ENCODE peak calls at places on chromosome 6, in eight cellular contexts. G is astrocyte of the spinal cord, K is heart left ventricle, P is mucosa of descending colon, Y is adrenal gland, O is HepG2, M is lower leg skin, J is choroid plexus epithelial cell. R is an unnamed sample.

GRCh38 chr6:165580139-165580538 is 82.9 kb downstream of the PDE10A start:
- DNase-seq in G (no peak), K (no peak), P (no peak), Y (no peak), O (no peak), M (no peak), J (peak), R (no peak)

GRCh38 chr6:25606151-25606550 is 45.9 kb upstream of the SCGN start:
- DNase-seq in G (no peak), K (no peak), P (no peak), Y (no peak), O (no peak), M (no peak), J (no peak), R (no peak)

GRCh38 chr6:170052991-170053821 is 237.7 kb downstream of the DLL1 start:
- DNase-seq in G (no peak), K (no peak), P (no peak), Y (peak), O (no peak), M (no peak), J (no peak), R (no peak)

GRCh38 chr6:42727084-42727601 is 4.7 kb upstream of the PRPH2 start:
- DNase-seq in G (no peak), K (peak), P (peak), Y (no peak), O (no peak), M (peak), J (peak), R (peak)

GRCh38 chr6:125824946-125825786 is 34.4 kb downstream of the NCOA7 start:
- DNase-seq in G (no peak), K (no peak), P (no peak), Y (no peak), O (no peak), M (no peak), J (no peak), R (no peak)

GRCh38 chr6:14661188-14661587 is 543.6 kb downstream of the CD83 start:
- DNase-seq in G (no peak), K (no peak), P (no peak), Y (no peak), O (no peak), M (no peak), J (peak), R (peak)

GRCh38 chr6:79602859-79603258 is 28.3 kb upstream of the SH3BGRL2 start:
- DNase-seq in G (no peak), K (no peak), P (no peak), Y (no peak), O (no peak), M (no peak), J (no peak), R (no peak)

GRCh38 chr6:144449911-144450690 is 165.0 kb downstream of the UTRN start:
- DNase-seq in G (no peak), K (no peak), P (no peak), Y (no peak), O (no peak), M (no peak), J (no peak), R (no peak)

GRCh38 chr6:6910734-6911295 is 196.9 kb upstream of the RREB1 start:
- DNase-seq in G (no peak), K (no peak), P (no peak), Y (no peak), O (no peak), M (no peak), J (no peak), R (no peak)

GRCh38 chr6:87431263-87431662 is 23.5 kb downstream of the CFAP206 start:
- DNase-seq in G (no peak), K (no peak), P (no peak), Y (no peak), O (no peak), M (no peak), J (peak), R (no peak)

GRCh38 chr6:134689676-134690447 is 260.0 kb downstream of the ALDH8A1 start:
- DNase-seq in G (no peak), K (peak), P (no peak), Y (no peak), O (no peak), M (no peak), J (no peak), R (no peak)

GRCh38 chr6:15264902-15265761 is 19.3 kb downstream of the JARID2 start:
- DNase-seq in G (peak), K (peak), P (no peak), Y (peak), O (no peak), M (no peak), J (peak), R (no peak)

GRCh38 chr6:165605901-165606739 is 56.9 kb downstream of the PDE10A start:
- DNase-seq in G (no peak), K (no peak), P (no peak), Y (no peak), O (no peak), M (no peak), J (peak), R (no peak)

GRCh38 chr6:87753131-87753685 is 51.2 kb upstream of the AKIRIN2 start:
- DNase-seq in G (no peak), K (no peak), P (no peak), Y (no peak), O (no peak), M (no peak), J (no peak), R (no peak)

GRCh38 chr6:157203312-157203744 is 120.0 kb downstream of the TMEM242 start:
- DNase-seq in G (no peak), K (no peak), P (no peak), Y (no peak), O (no peak), M (no peak), J (no peak), R (peak)

GRCh38 chr6:168188974-168189678 is 110.1 kb upstream of the FRMD1 start:
- DNase-seq in G (no peak), K (no peak), P (no peak), Y (no peak), O (no peak), M (no peak), J (no peak), R (no peak)

GRCh38 chr6:43668151-43669028 is 19.2 kb downstream of the MRPS18A start:
- DNase-seq in G (peak), K (peak), P (peak), Y (peak), O (peak), M (peak), J (peak), R (peak)

GRCh38 chr6:3124667-3125066 is 6.2 kb downstream of the BPHL start:
- DNase-seq in G (no peak), K (no peak), P (no peak), Y (no peak), O (no peak), M (no peak), J (no peak), R (no peak)

GRCh38 chr6:90368601-90369000 is 72.0 kb upstream of the BACH2 start:
- DNase-seq in G (peak), K (no peak), P (no peak), Y (no peak), O (no peak), M (no peak), J (peak), R (no peak)

GRCh38 chr6:16918586-16918985 is 157.3 kb upstream of the ATXN1 start:
- DNase-seq in G (no peak), K (no peak), P (no peak), Y (no peak), O (no peak), M (no peak), J (no peak), R (no peak)

GRCh38 chr6:166341915-166342292 is 441 bp downstream of the SFT2D1 start:
- DNase-seq in G (peak), K (no peak), P (peak), Y (no peak), O (no peak), M (no peak), J (peak), R (no peak)

GRCh38 chr6:132140150-132140549 is 189.0 kb upstream of the CCN2 start:
- DNase-seq in G (no peak), K (no peak), P (no peak), Y (no peak), O (no peak), M (no peak), J (no peak), R (no peak)

GRCh38 chr6:85537055-85537494 is 56.6 kb downstream of the SNX14 start:
- DNase-seq in G (peak), K (no peak), P (no peak), Y (no peak), O (no peak), M (no peak), J (peak), R (no peak)

GRCh38 chr6:96015791-96016776 is at the start of gene FUT9:
- DNase-seq in G (no peak), K (peak), P (no peak), Y (no peak), O (no peak), M (no peak), J (no peak), R (no peak)

GRCh38 chr6:82419088-82419720 is 55.6 kb downstream of the TPBG start:
- DNase-seq in G (no peak), K (no peak), P (no peak), Y (no peak), O (no peak), M (no peak), J (no peak), R (peak)

GRCh38 chr6:152461556-152461955 is 175.6 kb downstream of the SYNE1 start:
- DNase-seq in G (no peak), K (no peak), P (no peak), Y (no peak), O (no peak), M (no peak), J (peak), R (no peak)

GRCh38 chr6:169926617-169927417 is 175.4 kb downstream of the ERMARD start:
- DNase-seq in G (no peak), K (no peak), P (no peak), Y (no peak), O (no peak), M (no peak), J (no peak), R (no peak)

GRCh38 chr6:165249808-165250207 is 59.6 kb downstream of the C6orf118 start:
- DNase-seq in G (no peak), K (no peak), P (no peak), Y (no peak), O (no peak), M (no peak), J (no peak), R (no peak)

GRCh38 chr6:22146581-22147468 is 150.0 kb downstream of the PRL start:
- DNase-seq in G (no peak), K (peak), P (peak), Y (no peak), O (no peak), M (no peak), J (no peak), R (peak)
- H3K4me3 ChIP-seq in G (no peak), K (peak), P (no peak), Y (no peak), O (no peak), M (peak), J (no peak), R (no peak)

GRCh38 chr6:33778475-33779121 is 10.3 kb downstream of the LEMD2 start:
- DNase-seq in G (no peak), K (no peak), P (no peak), Y (no peak), O (no peak), M (no peak), J (no peak), R (no peak)

GRCh38 chr6:33779895-33780294 is 9.0 kb downstream of the LEMD2 start:
- DNase-seq in G (no peak), K (no peak), P (no peak), Y (no peak), O (no peak), M (no peak), J (no peak), R (no peak)

GRCh38 chr6:33781105-33781975 is 7.6 kb downstream of the LEMD2 start:
- DNase-seq in G (peak), K (peak), P (no peak), Y (no peak), O (no peak), M (no peak), J (peak), R (no peak)

GRCh38 chr6:33777716-33778474 is 11.0 kb downstream of the LEMD2 start:
- DNase-seq in G (no peak), K (no peak), P (no peak), Y (no peak), O (no peak), M (no peak), J (no peak), R (no peak)

GRCh38 chr6:33779305-33779704 is 9.6 kb downstream of the LEMD2 start:
- DNase-seq in G (no peak), K (no peak), P (no peak), Y (no peak), O (no peak), M (no peak), J (no peak), R (no peak)
- TF ChIP-seq CTCF in G (peak), K (no peak), P (no peak), Y (no peak), O (peak), M (no peak), J (peak), R (no peak)

DNA sequence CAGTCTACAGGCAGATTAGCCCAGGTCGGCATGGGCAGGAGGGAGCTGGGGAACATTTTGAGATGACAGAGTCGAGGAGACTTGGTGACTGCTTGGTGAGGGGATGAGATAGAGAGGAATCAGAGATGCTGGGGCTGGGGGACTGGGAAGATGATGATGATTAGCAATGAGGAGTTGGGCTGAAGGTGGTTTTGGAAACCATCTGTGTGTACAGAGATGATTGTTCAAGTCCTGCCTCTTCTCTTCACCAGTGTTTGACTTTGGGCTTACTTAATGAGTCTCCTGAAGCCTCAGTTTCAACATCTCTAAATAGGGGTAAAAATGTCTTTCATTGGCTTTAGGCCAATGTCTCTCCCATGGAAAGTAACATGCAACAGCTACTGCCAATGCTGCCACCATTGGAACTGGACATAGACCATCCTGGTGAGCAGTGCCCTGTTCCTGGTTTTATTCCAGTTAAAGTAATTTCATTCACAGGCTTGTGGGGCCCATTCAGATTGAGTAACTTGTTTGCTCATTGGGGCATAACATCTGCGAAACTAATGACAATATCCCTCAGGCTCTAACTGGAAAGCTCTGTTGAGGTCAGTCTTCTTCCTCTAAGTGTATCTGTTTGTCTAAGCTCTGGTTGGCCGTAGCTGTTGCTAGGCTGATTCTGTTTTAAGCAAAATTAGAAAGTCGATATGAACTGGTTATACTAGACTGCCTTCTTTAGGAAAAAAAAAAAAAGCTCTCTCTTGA is 99.1 kb downstream of the ARMC2 start:
- DNase-seq in G (peak), K (no peak), P (no peak), Y (peak), O (no peak), M (peak), J (peak), R (no peak)
- H3K4me3 ChIP-seq in G (no peak), K (no peak), P (no peak), Y (no peak), O (no peak), M (no peak), J (no peak), R (no peak)

DNA sequence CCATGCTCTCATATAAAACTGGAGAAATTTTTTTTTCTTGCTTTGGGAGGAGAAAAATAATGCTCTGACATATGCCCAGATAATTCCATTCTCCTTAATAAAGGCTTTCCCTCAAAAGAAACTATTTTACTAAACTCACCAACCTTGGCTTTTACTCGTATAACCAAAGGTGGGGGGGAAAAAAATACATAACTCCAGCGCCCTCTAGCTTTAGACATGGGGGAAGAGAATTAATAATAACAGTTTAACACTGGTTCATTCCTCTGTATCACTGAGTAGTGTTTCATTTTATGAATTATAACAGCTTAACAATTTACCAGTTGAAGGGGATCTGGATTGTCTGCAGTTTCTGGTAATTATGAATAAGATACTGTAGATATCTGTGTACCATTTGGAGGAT is 1226.1 kb downstream of the GRIK2 start:
- DNase-seq in G (peak), K (no peak), P (no peak), Y (no peak), O (peak), M (no peak), J (peak), R (no peak)
- TF ChIP-seq CTCF in G (peak), K (peak), P (no peak), Y (peak), O (peak), M (no peak), J (peak), R (peak)

DNA sequence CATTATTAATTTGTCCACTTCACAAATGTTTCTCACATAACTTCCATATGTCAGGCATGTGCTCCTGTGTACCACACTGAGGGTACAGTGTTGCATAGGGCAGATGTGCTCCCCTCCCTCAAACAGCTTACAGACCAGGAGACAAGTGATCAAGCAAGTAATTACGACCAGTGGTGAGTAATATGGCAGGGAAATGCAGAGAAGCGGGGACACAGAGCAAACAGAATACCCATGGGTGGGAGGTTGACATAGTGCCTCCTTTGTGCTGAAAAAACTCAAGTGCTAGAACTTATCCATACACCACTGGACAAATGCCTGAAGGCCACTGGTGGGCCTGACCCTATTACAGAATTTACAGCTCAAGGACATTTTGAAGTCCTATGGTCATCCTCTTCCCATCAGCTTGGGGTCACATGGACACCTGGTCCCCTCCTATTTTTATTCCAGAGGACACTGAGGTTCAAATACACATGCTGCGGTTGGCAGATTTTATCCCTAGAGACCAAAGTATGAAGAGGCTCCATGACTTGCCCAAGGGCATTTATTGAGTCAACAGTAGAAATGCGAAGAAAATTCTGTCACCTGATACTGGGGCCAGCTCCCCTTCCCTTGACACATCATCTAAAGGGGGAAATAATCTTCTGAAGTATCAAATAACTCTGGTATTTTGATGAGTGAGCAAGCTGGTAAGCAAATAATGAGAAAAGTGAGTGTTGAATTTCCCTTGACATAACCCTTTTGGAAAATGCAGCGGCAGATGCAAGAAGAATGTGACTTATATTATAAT is 116.6 kb downstream of the QRSL1 start:
- DNase-seq in G (no peak), K (no peak), P (no peak), Y (no peak), O (peak), M (no peak), J (no peak), R (no peak)
- H3K4me3 ChIP-seq in G (no peak), K (no peak), P (no peak), Y (no peak), O (no peak), M (no peak), J (no peak), R (no peak)

GRCh38 chr6:142693446-142693845 is 251.5 kb downstream of the HIVEP2 start:
- DNase-seq in G (peak), K (no peak), P (no peak), Y (no peak), O (no peak), M (no peak), J (peak), R (no peak)
- TF ChIP-seq CTCF in G (no peak), K (no peak), P (no peak), Y (no peak), O (no peak), M (no peak), J (peak), R (no peak)

GRCh38 chr6:31222496-31222895 is 49.4 kb downstream of the HLA-C start:
- DNase-seq in G (no peak), K (no peak), P (no peak), Y (no peak), O (no peak), M (no peak), J (no peak), R (peak)
- H3K4me3 ChIP-seq in G (no peak), K (no peak), P (no peak), Y (no peak), O (no peak), M (no peak), J (no peak), R (no peak)